ENCODE peak calls at places on chromosomes 13 and 19, in eight cellular contexts. P, A, B, C, W, F, O and G are unnamed samples.

GRCh38 chr19:1237754-1238372 is at the start of gene CBARP:
- DNase-seq in P (no peak), A (peak), B (no peak), C (peak), W (no peak), F (no peak), O (no peak), G (peak)

GRCh38 chr19:3163230-3163886 is 15.2 kb upstream of the S1PR4 start:
- DNase-seq in P (no peak), A (peak), B (peak), C (peak), W (no peak), F (peak), O (peak), G (peak)

GRCh38 chr19:39937094-39937493 is 2.7 kb upstream of the FCGBP start:
- DNase-seq in P (no peak), A (no peak), B (no peak), C (no peak), W (no peak), F (peak), O (no peak), G (no peak)

GRCh38 chr13:108033800-108034707 is 181.3 kb downstream of the LIG4 start:
- DNase-seq in P (no peak), A (no peak), B (no peak), C (no peak), W (no peak), F (no peak), O (no peak), G (no peak)

GRCh38 chr13:49441846-49442245 is 2.0 kb downstream of the CAB39L start:
- DNase-seq in P (no peak), A (no peak), B (no peak), C (no peak), W (no peak), F (no peak), O (no peak), G (no peak)

GRCh38 chr19:17255150-17255621 is 9.4 kb downstream of the USHBP1 start:
- DNase-seq in P (no peak), A (no peak), B (peak), C (no peak), W (no peak), F (no peak), O (no peak), G (no peak)

GRCh38 chr13:104414181-104414580 is 1348.0 kb upstream of the SLC10A2 start:
- DNase-seq in P (no peak), A (no peak), B (no peak), C (no peak), W (no peak), F (no peak), O (no peak), G (no peak)

GRCh38 chr19:47309608-47310007 is at the start of gene C5AR1:
- DNase-seq in P (no peak), A (no peak), B (no peak), C (no peak), W (no peak), F (no peak), O (no peak), G (peak)

GRCh38 chr13:76822691-76823267 is 63.4 kb downstream of the KCTD12 start:
- DNase-seq in P (no peak), A (no peak), B (no peak), C (no peak), W (no peak), F (peak), O (no peak), G (no peak)

GRCh38 chr19:4183967-4184717 is 1.7 kb downstream of the ANKRD24 start:
- DNase-seq in P (no peak), A (no peak), B (no peak), C (no peak), W (no peak), F (no peak), O (no peak), G (no peak)

GRCh38 chr13:41465215-41465907 is 8.0 kb downstream of the RGCC start:
- DNase-seq in P (no peak), A (no peak), B (no peak), C (no peak), W (no peak), F (peak), O (no peak), G (peak)